ENCODE peak calls at places on chromosome 20, in six cellular contexts. C, E, O, Z, K and P are unnamed samples. For H3K4me1, H3K27me3 and H3K9me3, the result is how much of the 10 kb centered on the place peaks cover.

GRCh38 chr20:31608256-31608980 is 3.3 kb downstream of the ID1 start:
- DNase-seq in K (no peak), C (no peak), O (peak), Z (peak), E (no peak), P (peak)

GRCh38 chr20:9977629-9978028 is 57.2 kb upstream of the ANKEF1 start:
- DNase-seq in K (no peak), E (no peak), Z (no peak), C (no peak), O (no peak), P (no peak)

GRCh38 chr20:46060301-46060881 is 29.4 kb downstream of the NCOA5 start:
- DNase-seq in O (no peak), Z (no peak), C (no peak), E (peak), K (no peak), P (no peak)

GRCh38 chr20:38680492-38681118 is 43.7 kb upstream of the SLC32A1 start:
- DNase-seq in O (no peak), C (no peak), K (peak), Z (no peak), E (peak), P (no peak)

GRCh38 chr20:12969071-12969669 is 39.6 kb upstream of the SPTLC3 start:
- DNase-seq in O (no peak), C (no peak), K (no peak), E (no peak), Z (no peak), P (no peak)

GRCh38 chr20:44528309-44528708 is 6.4 kb upstream of the SERINC3 start:
- DNase-seq in O (no peak), E (no peak), Z (no peak), C (no peak), K (no peak), P (no peak)

GRCh38 chr20:373171-373890 is 7.2 kb upstream of the TRIB3 start:
- DNase-seq in O (no peak), Z (no peak), C (no peak), E (no peak), K (no peak), P (no peak)

GRCh38 chr20:312067-312466 is 13.3 kb upstream of the SOX12 start:
- DNase-seq in E (no peak), C (no peak), Z (no peak), O (no peak), K (no peak), P (no peak)

GRCh38 chr20:4036351-4036750 is 21.0 kb upstream of the RNF24 start:
- DNase-seq in Z (no peak), O (no peak), K (no peak), E (no peak), C (no peak), P (peak)

GRCh38 chr20:51712501-51713212 is 55.5 kb downstream of the ATP9A start:
- DNase-seq in E (no peak), Z (no peak), C (no peak), O (no peak), K (no peak), P (no peak)

GRCh38 chr20:34708621-34709043 is 4.5 kb downstream of the TP53INP2 start:
- DNase-seq in E (peak), Z (peak), K (peak), O (peak), C (no peak), P (peak)

GRCh38 chr20:17590245-17590644 is 20.4 kb downstream of the DSTN start:
- DNase-seq in O (no peak), E (no peak), Z (no peak), K (no peak), C (no peak), P (no peak)

GRCh38 chr20:25867776-25868649 is 171.4 kb upstream of the ZNF337 start:
- DNase-seq in O (peak), Z (peak), C (peak), E (peak), K (peak), P (peak)

GRCh38 chr20:32961956-32962517 is 42.2 kb downstream of the SUN5 start:
- DNase-seq in K (no peak), C (no peak), E (no peak), Z (no peak), O (no peak), P (peak)

GRCh38 chr20:37421988-37422387 is 76.0 kb downstream of the SRC start:
- DNase-seq in O (no peak), K (no peak), Z (no peak), E (no peak), C (no peak), P (no peak)

GRCh38 chr20:12605751-12606150 is 403.0 kb upstream of the SPTLC3 start:
- DNase-seq in K (no peak), O (no peak), C (no peak), E (no peak), Z (no peak), P (no peak)

GRCh38 chr20:14193885-14194284 is 143.5 kb downstream of the FLRT3 start:
- DNase-seq in Z (no peak), C (no peak), K (no peak), E (no peak), O (no peak), P (no peak)

GRCh38 chr20:49259284-49259683 is 18.6 kb downstream of the ZNFX1 start:
- DNase-seq in K (no peak), E (no peak), Z (no peak), O (no peak), C (no peak), P (no peak)

GRCh38 chr20:44271915-44272663 is 25.0 kb downstream of the GDAP1L1 start:
- DNase-seq in E (no peak), C (no peak), O (no peak), Z (no peak), K (peak), P (no peak)

GRCh38 chr20:59830107-59831023 is 103.1 kb downstream of the SYCP2 start:
- DNase-seq in Z (no peak), E (no peak), O (peak), C (no peak), K (no peak), P (no peak)

GRCh38 chr20:46899619-46900018 is 5.0 kb downstream of the EYA2 start:
- DNase-seq in Z (no peak), O (peak), E (no peak), K (no peak), C (no peak), P (peak)

GRCh38 chr20:41145317-41145716 is 8.0 kb downstream of the PLCG1 start:
- DNase-seq in E (no peak), C (no peak), Z (no peak), K (no peak), O (no peak), P (no peak)

GRCh38 chr20:41141153-41141815 is 3.9 kb downstream of the PLCG1 start:
- DNase-seq in C (no peak), K (no peak), O (peak), Z (no peak), E (no peak), P (peak)

GRCh38 chr20:41142914-41143313 is 5.6 kb downstream of the PLCG1 start:
- DNase-seq in E (no peak), C (peak), Z (no peak), O (no peak), K (peak), P (no peak)

GRCh38 chr20:41142241-41142640 is 4.9 kb downstream of the PLCG1 start:
- DNase-seq in E (no peak), O (no peak), C (no peak), Z (no peak), K (no peak), P (no peak)

DNA sequence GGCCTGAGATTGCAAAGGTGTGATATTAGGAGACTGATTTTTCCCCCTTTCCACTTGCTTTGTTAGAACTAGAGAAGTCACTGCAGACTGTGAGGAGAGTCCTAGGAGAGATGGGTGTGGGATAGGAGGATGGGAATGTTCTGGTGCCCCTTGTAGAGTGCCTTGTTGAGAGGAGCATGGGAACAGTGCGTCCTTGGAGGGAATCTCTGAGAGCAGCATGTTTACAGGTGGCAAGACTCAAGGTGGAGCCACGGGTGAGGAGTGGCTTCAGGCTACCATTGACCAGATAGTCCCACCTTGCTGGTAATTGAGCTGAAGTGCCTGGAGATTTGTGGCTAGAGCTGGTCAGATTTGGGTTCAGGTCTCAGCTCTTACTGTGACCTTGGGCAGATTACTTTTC is 6.0 kb downstream of the PLCG1 start:
- DNase-seq in O (no peak), Z (no peak), E (no peak), K (no peak), C (no peak), P (no peak)
- H3K4me1 ChIP-seq in O (half or more), Z (under half), E (under half), K (half or more), C (half or more), P (half or more)

GRCh38 chr20:62452475-62453095 is 23.2 kb downstream of the GATA5 start:
- DNase-seq in O (no peak), C (no peak), E (no peak), K (no peak), Z (no peak), P (no peak)

GRCh38 chr20:62453186-62453808 is 22.5 kb downstream of the GATA5 start:
- DNase-seq in E (no peak), C (no peak), Z (no peak), O (no peak), K (no peak), P (no peak)

GRCh38 chr20:62455929-62456328 is 19.9 kb downstream of the GATA5 start:
- DNase-seq in E (no peak), Z (no peak), C (no peak), O (no peak), K (no peak), P (no peak)

GRCh38 chr20:62457098-62457497 is 18.7 kb downstream of the GATA5 start:
- DNase-seq in Z (no peak), K (no peak), E (no peak), C (no peak), O (no peak), P (no peak)

DNA sequence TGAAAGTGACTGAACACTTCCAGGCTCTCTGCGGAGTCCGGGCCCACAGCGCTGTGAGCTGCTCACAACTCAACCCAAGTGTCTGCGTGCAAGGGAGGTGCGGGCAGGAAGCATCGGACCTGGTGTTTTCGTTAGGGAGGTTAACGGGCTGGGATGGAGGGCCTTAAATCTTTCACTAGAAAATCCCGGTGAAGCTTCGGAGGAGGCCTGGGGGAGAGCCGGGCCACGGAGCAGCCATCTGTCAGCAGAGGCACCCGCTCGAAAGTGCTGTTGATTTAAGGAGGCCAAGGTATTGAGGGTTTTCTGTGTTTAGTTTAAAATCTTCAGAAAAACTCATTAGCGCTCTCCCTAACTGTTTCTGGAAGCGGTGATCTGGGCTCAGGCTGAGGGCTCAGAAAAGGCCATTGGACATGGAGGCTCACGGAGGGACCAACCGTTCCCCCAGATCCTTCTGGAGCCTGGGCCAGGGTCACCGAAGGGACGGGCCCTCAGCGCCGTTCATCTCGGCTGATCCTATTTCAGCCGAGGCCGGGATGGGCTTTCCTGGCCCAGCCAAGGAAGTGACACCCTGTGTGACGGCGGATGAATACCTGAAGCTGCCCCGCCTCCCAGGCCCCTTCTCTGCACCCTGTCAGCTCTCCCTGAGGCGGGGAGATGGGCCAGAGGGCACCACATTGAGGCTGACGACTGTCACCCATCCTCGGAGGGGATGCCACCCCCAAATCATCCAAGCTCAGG is 20.7 kb downstream of the GATA5 start:
- DNase-seq in K (no peak), C (no peak), E (no peak), Z (no peak), O (no peak), P (no peak)
- H3K27me3 ChIP-seq in K (under half), C (under half), E (half or more), Z (under half), O (half or more), P (under half)

DNA sequence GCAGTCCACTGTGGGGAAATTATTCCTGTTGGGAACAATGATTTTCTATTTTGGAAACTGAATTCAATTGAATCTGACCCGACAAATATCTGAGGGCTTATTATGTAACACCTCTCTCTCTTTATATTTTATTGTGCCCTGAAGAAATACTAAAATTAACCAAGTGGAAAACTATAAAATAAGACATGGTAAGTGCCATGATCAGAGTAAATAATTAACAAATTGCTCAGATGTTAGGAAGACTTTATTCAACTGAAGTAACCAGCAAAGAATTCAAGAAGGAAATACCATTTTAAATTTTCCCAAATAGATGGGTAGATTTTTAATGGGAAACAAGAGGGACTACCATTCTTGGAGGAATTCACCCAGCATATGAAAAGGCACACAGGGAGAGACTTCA is 632.9 kb downstream of the MAFB start:
- DNase-seq in K (no peak), C (no peak), Z (no peak), O (no peak), E (no peak), P (no peak)
- H3K9me3 ChIP-seq in K (under half), C (under half), Z (under half), O (under half), E (under half), P (under half)

GRCh38 chr20:20741067-20742045 is 28.9 kb upstream of the RALGAPA2 start:
- DNase-seq in E (no peak), C (no peak), Z (no peak), O (no peak), K (no peak), P (no peak)

GRCh38 chr20:20737158-20737557 is 24.7 kb upstream of the RALGAPA2 start:
- DNase-seq in E (no peak), K (no peak), Z (no peak), C (no peak), O (no peak), P (peak)

GRCh38 chr20:20743511-20744169 is 31.2 kb upstream of the RALGAPA2 start:
- DNase-seq in O (peak), C (no peak), E (no peak), K (no peak), Z (peak), P (peak)

GRCh38 chr20:20744170-20744725 is 31.8 kb upstream of the RALGAPA2 start:
- DNase-seq in O (no peak), C (no peak), E (no peak), Z (no peak), K (no peak), P (no peak)

DNA sequence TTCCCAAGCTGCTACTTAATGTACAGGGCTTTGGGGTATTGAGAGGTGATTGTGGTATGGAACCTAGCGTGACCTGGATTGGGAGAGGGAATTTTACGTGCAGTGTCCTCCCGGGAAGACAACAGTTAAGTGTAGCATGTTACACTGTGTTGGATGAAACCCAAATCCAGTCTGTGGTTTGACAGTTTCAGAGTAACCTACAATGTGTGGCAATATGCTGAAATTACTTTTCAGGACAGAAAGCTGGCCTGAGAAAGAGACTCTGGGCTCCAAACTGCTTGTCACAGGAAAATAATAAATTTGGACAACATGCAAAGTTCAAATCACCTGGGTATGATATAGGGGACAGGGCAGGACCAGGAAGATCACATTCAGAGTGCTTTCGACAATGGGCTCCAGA is 28.2 kb upstream of the RALGAPA2 start:
- DNase-seq in K (no peak), Z (no peak), E (no peak), C (no peak), O (no peak), P (no peak)
- H3K4me1 ChIP-seq in K (under half), Z (under half), E (under half), C (under half), O (under half), P (under half)

GRCh38 chr20:57878803-57879424 is 169.1 kb upstream of the PMEPA1 start:
- DNase-seq in K (no peak), Z (no peak), C (no peak), E (no peak), O (no peak), P (peak)
- H3K27me3 ChIP-seq in K (under half), Z (under half), C (under half), E (half or more), O (under half), P (under half)

GRCh38 chr20:39702716-39703349 is 740.7 kb downstream of the DHX35 start:
- DNase-seq in Z (no peak), E (no peak), C (no peak), K (no peak), O (no peak), P (no peak)
- H3K9me3 ChIP-seq in Z (under half), E (under half), C (under half), K (under half), O (under half), P (under half)

GRCh38 chr20:47984437-47984836 is 199.2 kb upstream of the SULF2 start:
- DNase-seq in C (no peak), K (no peak), E (no peak), Z (no peak), O (no peak), P (no peak)
- H3K4me1 ChIP-seq in C (under half), K (under half), E (under half), Z (under half), O (under half), P (under half)

GRCh38 chr20:2745060-2745910 is 52.7 kb downstream of the EBF4 start:
- DNase-seq in E (peak), C (no peak), K (no peak), Z (no peak), O (no peak), P (peak)
- H3K27me3 ChIP-seq in E (under half), C (under half), K (under half), Z (under half), O (under half), P (under half)

GRCh38 chr20:57276221-57276620 is 9.8 kb upstream of the BMP7 start:
- DNase-seq in C (no peak), K (no peak), O (no peak), Z (no peak), E (no peak), P (no peak)
- H3K9me3 ChIP-seq in C (under half), K (under half), O (under half), Z (under half), E (under half), P (under half)